ENCODE peak calls at places on chromosomes 3 and 15, in ten cellular contexts. S is CD8-positive, alpha-beta memory T cell; K is amygdala; B is tibial artery; C is neural progenitor cell; G is tibial nerve; V is hypothalamus; N is NCI-H1694 treated with DMSO at 0.1 percent for 48 hours; P is EL; D is naive thymus-derived CD4-positive, alpha-beta T cell. I is an unnamed sample.

GRCh38 chr3:123582315-123582714 is 2.5 kb downstream of the HACD2 start:
- DNase-seq in S (no peak), D (no peak), P (no peak), B (no peak), C (no peak), G (no peak), K (no peak), V (no peak), N (no peak), I (no peak)

GRCh38 chr3:57026918-57027317 is 33.5 kb upstream of the SPATA12 start:
- DNase-seq in C (no peak), B (no peak), P (peak), K (no peak), D (no peak), S (no peak), G (no peak), N (no peak), V (no peak), I (no peak)

GRCh38 chr3:31522152-31522551 is 10.6 kb upstream of the STT3B start:
- DNase-seq in K (no peak), B (no peak), G (no peak), P (no peak), C (no peak), D (no peak), S (no peak), V (no peak), N (no peak), I (peak)

GRCh38 chr3:67863869-67864268 is 209.5 kb upstream of the SUCLG2 start:
- DNase-seq in D (no peak), C (peak), B (no peak), N (no peak), G (no peak), V (no peak), P (peak), S (no peak), K (no peak), I (no peak)

GRCh38 chr3:50345586-50345985 is at the start of gene ZMYND10:
- DNase-seq in B (no peak), V (peak), C (peak), D (peak), K (peak), P (peak), S (peak), G (no peak), N (no peak), I (peak)

GRCh38 chr3:160919942-160920341 is 163.9 kb downstream of the PPM1L start:
- DNase-seq in S (no peak), K (no peak), V (no peak), G (no peak), P (no peak), C (no peak), D (no peak), B (no peak), N (no peak), I (no peak)

GRCh38 chr15:47675735-47676134 is 41.6 kb upstream of the SEMA6D start:
- DNase-seq in P (no peak), V (no peak), B (no peak), G (no peak), N (no peak), S (no peak), K (no peak), D (no peak), C (peak), I (no peak)

GRCh38 chr3:104032283-104032682 is 1334.4 kb upstream of the ALCAM start:
- DNase-seq in P (peak), N (no peak), S (no peak), B (no peak), K (no peak), C (no peak), D (no peak), G (no peak), V (no peak), I (no peak)

GRCh38 chr3:79415351-79415750 is 352.4 kb downstream of the ROBO1 start:
- DNase-seq in B (no peak), K (no peak), D (no peak), P (no peak), C (no peak), V (no peak), G (no peak), N (no peak), S (no peak), I (no peak)

GRCh38 chr3:45887759-45888511 is 1.6 kb downstream of the CCR9 start:
- DNase-seq in V (no peak), G (no peak), B (no peak), C (no peak), N (no peak), P (no peak), K (no peak), S (no peak), D (no peak), I (no peak)

GRCh38 chr3:66411436-66411835 is 89.4 kb downstream of the LRIG1 start:
- DNase-seq in S (no peak), B (no peak), D (no peak), V (no peak), N (no peak), C (no peak), P (no peak), K (no peak), G (no peak), I (no peak)

GRCh38 chr3:157410945-157411344 is 25.7 kb upstream of the PTX3 start:
- DNase-seq in G (no peak), V (no peak), S (no peak), K (no peak), P (no peak), N (no peak), C (no peak), D (no peak), B (no peak), I (no peak)

GRCh38 chr3:69012836-69013255 is 638 bp downstream of the EOGT start:
- DNase-seq in P (peak), S (no peak), V (peak), C (peak), D (no peak), N (no peak), B (peak), G (peak), K (peak), I (no peak)

GRCh38 chr3:46127503-46127902 is 80.6 kb downstream of the CCR1 start:
- DNase-seq in P (peak), B (no peak), S (no peak), V (no peak), D (no peak), G (no peak), K (no peak), C (no peak), N (no peak), I (no peak)

GRCh38 chr3:1529666-1530065 is 436.8 kb downstream of the CNTN6 start:
- DNase-seq in V (no peak), D (no peak), K (no peak), S (no peak), P (no peak), N (no peak), C (no peak), G (no peak), B (no peak), I (no peak)

GRCh38 chr3:71629289-71630252 is 46.0 kb upstream of the FOXP1 start:
- DNase-seq in B (peak), K (no peak), D (no peak), V (no peak), P (peak), N (no peak), C (no peak), G (peak), S (no peak), I (no peak)